ENCODE peak calls at places on chromosomes 1 and 21, in ten cellular contexts. O is neural progenitor cell, D is fibroblast of lung, G is astrocyte, H is GM12878, F is K562, M is endothelial cell of umbilical vein, Q is HCT116, E is mammary epithelial cell, W is GM23248. T is an unnamed sample.

GRCh38 chr1:23010734-23011449 is 4.8 kb downstream of the TEX46 start:
- DNase-seq in O (no peak), D (peak; percentile 45), G (peak; percentile 91), H (no peak), F (no peak), M (no peak), Q (peak; percentile 49), E (peak; percentile 86), W (peak; percentile 69), T (peak; percentile 20)

GRCh38 chr1:3625151-3625907 is 514 bp downstream of the TPRG1L start:
- DNase-seq in O (peak; percentile 77), D (peak; percentile 32), G (peak; percentile 32), H (no peak), F (peak; percentile 81), M (peak; percentile 71), Q (no peak), E (peak; percentile 46), W (peak; percentile 70), T (peak; percentile 83)

GRCh38 chr1:177247777-177248176 is 77.0 kb downstream of the BRINP2 start:
- DNase-seq in O (no peak), D (no peak), G (no peak), H (no peak), F (no peak), M (no peak), Q (no peak), E (no peak), W (no peak), T (no peak)

GRCh38 chr1:173255214-173255813 is 48.2 kb upstream of the TNFSF4 start:
- DNase-seq in O (peak; percentile 45), D (peak; percentile 71), G (no peak), H (peak; percentile 16), F (peak; percentile 60), M (peak; percentile 56), Q (peak; percentile 28), E (peak; percentile 21), W (peak; percentile 58), T (peak; percentile 33)

GRCh38 chr1:171433451-171433850 is 51.9 kb upstream of the PRRC2C start:
- DNase-seq in O (no peak), D (peak; percentile 42), G (peak; percentile 94), H (no peak), F (no peak), M (no peak), Q (no peak), E (peak; percentile 48), W (peak; percentile 68), T (no peak)

GRCh38 chr1:156497078-156497742 is 3.4 kb downstream of the MEF2D start:
- DNase-seq in O (no peak), D (no peak), G (no peak), H (no peak), F (no peak), M (no peak), Q (no peak), E (no peak), W (peak; percentile 65), T (no peak)

GRCh38 chr1:78178816-78179215 is 133.1 kb downstream of the GIPC2 start:
- DNase-seq in O (no peak), D (no peak), G (no peak), H (no peak), F (no peak), M (no peak), Q (no peak), E (no peak), W (no peak), T (no peak)

GRCh38 chr1:168135982-168136708 is 585 bp downstream of the GPR161 start:
- DNase-seq in O (peak; percentile 69), D (peak; percentile 40), G (no peak), H (no peak), F (peak; percentile 69), M (peak; percentile 35), Q (no peak), E (peak; percentile 48), W (peak; percentile 62), T (peak; percentile 69)

GRCh38 chr1:167387251-167387910 is 130.9 kb downstream of the CD247 start:
- DNase-seq in O (no peak), D (no peak), G (no peak), H (no peak), F (no peak), M (no peak), Q (no peak), E (no peak), W (no peak), T (peak; percentile 6)

GRCh38 chr1:244545511-244545910 is 84.4 kb downstream of the CATSPERE start:
- DNase-seq in O (no peak), D (peak; percentile 8), G (peak; percentile 14), H (no peak), F (no peak), M (no peak), Q (no peak), E (no peak), W (no peak), T (no peak)

GRCh38 chr1:1630191-1630964 is 1.6 kb upstream of the MMP23B start:
- DNase-seq in O (peak; percentile 78), D (peak; percentile 81), G (peak; percentile 38), H (peak; percentile 59), F (no peak), M (peak; percentile 49), Q (no peak), E (no peak), W (peak; percentile 58), T (peak; percentile 81)

GRCh38 chr1:1630965-1631792 is 794 bp upstream of the MMP23B start:
- DNase-seq in O (peak; percentile 59), D (peak; percentile 71), G (no peak), H (no peak), F (no peak), M (no peak), Q (no peak), E (no peak), W (peak; percentile 60), T (peak; percentile 65)

GRCh38 chr1:1628656-1629429 is 3.1 kb upstream of the MMP23B start:
- DNase-seq in O (peak; percentile 44), D (no peak), G (no peak), H (no peak), F (no peak), M (no peak), Q (peak; percentile 71), E (no peak), W (no peak), T (no peak)

GRCh38 chr1:1629430-1630190 is 2.4 kb upstream of the MMP23B start:
- DNase-seq in O (no peak), D (no peak), G (no peak), H (no peak), F (no peak), M (no peak), Q (no peak), E (no peak), W (no peak), T (no peak)

DNA sequence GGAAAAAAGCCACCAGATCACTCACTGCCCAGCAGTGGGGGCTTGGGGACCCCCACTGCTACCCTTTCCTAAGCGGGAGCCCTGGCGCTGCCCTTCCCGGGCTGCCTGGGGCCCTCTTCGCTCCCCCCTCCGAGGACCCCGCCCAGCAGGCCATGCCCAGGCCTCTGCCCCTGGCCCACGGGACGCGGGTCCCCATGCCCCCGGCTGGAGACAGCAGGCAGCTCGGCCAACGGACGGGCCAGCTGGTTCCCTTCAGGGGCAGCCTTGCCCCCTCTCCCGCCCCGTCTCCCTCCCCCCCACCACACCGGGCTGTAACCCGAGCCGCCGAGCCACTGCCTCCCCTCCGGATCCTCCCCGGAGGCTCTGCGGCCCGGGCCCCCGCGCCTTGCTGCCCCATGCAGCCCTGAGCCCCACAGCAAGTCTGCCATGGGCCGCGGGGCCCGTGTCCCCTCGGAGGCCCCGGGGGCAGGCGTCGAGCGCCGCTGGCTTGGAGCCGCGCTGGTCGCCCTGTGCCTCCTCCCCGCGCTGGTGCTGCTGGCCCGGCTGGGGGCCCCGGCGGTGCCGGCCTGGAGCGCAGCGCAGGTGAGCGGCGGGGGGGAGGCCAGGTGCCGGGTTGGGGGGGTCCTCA is at the start of gene MMP23B:
- DNase-seq in O (peak; percentile 78), D (peak; percentile 70), G (no peak), H (no peak), F (no peak), M (no peak), Q (no peak), E (no peak), W (peak; percentile 20), T (peak; percentile 68)
- TF ChIP-seq EZH2 in O (peak; percentile 58), D (no peak), G (peak; percentile 85), H (no peak), F (no peak), M (peak; percentile 84), Q (no peak), E (no peak), W (no peak), T (peak; percentile 59)

GRCh38 chr21:20250337-20250736 is 747.9 kb upstream of the NCAM2 start:
- DNase-seq in O (no peak), D (no peak), G (no peak), H (no peak), F (no peak), M (no peak), Q (no peak), E (no peak), W (no peak), T (no peak)
- TF ChIP-seq EZH2 in O (no peak), D (no peak), G (no peak), H (no peak), F (no peak), M (no peak), Q (no peak), E (no peak), W (no peak), T (no peak)

DNA sequence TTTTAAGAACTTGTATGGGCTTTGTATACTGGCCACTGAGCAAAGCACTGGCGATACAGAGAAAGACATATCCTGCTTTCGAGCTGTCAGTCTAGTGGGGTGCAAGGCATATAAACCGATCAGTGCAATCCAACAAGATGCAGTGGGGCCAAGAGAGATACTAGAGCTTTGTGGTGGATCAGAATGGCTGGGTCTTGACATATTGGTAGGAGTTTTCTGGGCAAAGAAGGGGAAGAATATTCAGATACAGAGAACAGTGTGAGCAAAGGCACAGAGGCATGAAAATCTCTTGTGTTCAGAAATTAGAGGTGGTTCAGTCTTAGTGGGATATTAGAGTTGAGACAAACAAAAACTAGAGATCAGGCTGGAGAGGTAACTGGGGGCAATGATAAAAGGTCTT is 49.2 kb downstream of the FOXO6 start:
- DNase-seq in O (no peak), D (no peak), G (no peak), H (no peak), F (no peak), M (no peak), Q (no peak), E (no peak), W (no peak), T (no peak)
- TF ChIP-seq EZH2 in O (no peak), D (no peak), G (no peak), H (no peak), F (no peak), M (no peak), Q (no peak), E (no peak), W (no peak), T (no peak)

GRCh38 chr21:31872452-31873274 is at the start of gene HUNK:
- DNase-seq in O (peak; percentile 86), D (peak; percentile 39), G (peak; percentile 22), H (no peak), F (no peak), M (no peak), Q (no peak), E (peak; percentile 34), W (peak; percentile 75), T (peak; percentile 76)
- TF ChIP-seq EZH2 in O (no peak), D (peak; percentile 40), G (peak; percentile 72), H (no peak), F (no peak), M (peak; percentile 56), Q (no peak), E (peak; percentile 56), W (no peak), T (no peak)